ENCODE peak calls at places on chromosome 13, in eight cellular contexts. Q is psoas muscle, E is upper lobe of right lung, C is hippocampal formation, Y is omental fat pad, J is PC-9, H is posterior vena cava, L is HT1080. F is an unnamed sample.
A peak's percentile ranks its signal among the peaks of the same experiment; 100 is the strongest.

GRCh38 chr13:104024416-104025170 is 958.4 kb upstream of the SLC10A2 start:
- DNase-seq in Q (no peak), E (no peak), C (no peak), Y (no peak), J (no peak), H (no peak), L (peak; percentile 28), F (no peak)

GRCh38 chr13:51870616-51871015 is 8.8 kb downstream of the CCDC70 start:
- DNase-seq in Q (no peak), E (no peak), C (no peak), Y (no peak), J (no peak), H (no peak), L (no peak), F (no peak)

GRCh38 chr13:51797664-51798488 is 6.1 kb downstream of the DHRS12 start:
- DNase-seq in Q (no peak), E (no peak), C (no peak), Y (no peak), J (peak; percentile 66), H (no peak), L (peak; percentile 65), F (peak; percentile 42)

GRCh38 chr13:45961468-45961867 is 91.1 kb downstream of the ZC3H13 start:
- DNase-seq in Q (no peak), E (no peak), C (no peak), Y (no peak), J (no peak), H (no peak), L (no peak), F (no peak)

GRCh38 chr13:44668707-44669106 is 92.6 kb upstream of the TSC22D1 start:
- DNase-seq in Q (no peak), E (no peak), C (no peak), Y (no peak), J (no peak), H (no peak), L (no peak), F (no peak)

GRCh38 chr13:69769637-69770036 is 338.0 kb upstream of the ATXN8OS start:
- DNase-seq in Q (no peak), E (no peak), C (no peak), Y (no peak), J (no peak), H (no peak), L (no peak), F (no peak)

GRCh38 chr13:91601807-91602206 is 203.4 kb downstream of the GPC5 start:
- DNase-seq in Q (no peak), E (no peak), C (no peak), Y (no peak), J (no peak), H (no peak), L (no peak), F (no peak)

GRCh38 chr13:47117268-47117667 is 220.4 kb upstream of the HTR2A start:
- DNase-seq in Q (no peak), E (no peak), C (no peak), Y (no peak), J (no peak), H (no peak), L (peak; percentile 84), F (no peak)

GRCh38 chr13:77980592-77980991 is 62.0 kb upstream of the EDNRB start:
- DNase-seq in Q (no peak), E (no peak), C (no peak), Y (no peak), J (peak; percentile 14), H (no peak), L (peak; percentile 61), F (no peak)

GRCh38 chr13:95833713-95834112 is 156.8 kb downstream of the DNAJC3 start:
- DNase-seq in Q (no peak), E (no peak), C (no peak), Y (no peak), J (no peak), H (no peak), L (peak; percentile 42), F (peak; percentile 10)

GRCh38 chr13:96532804-96533203 is 442.9 kb downstream of the HS6ST3 start:
- DNase-seq in Q (no peak), E (no peak), C (no peak), Y (no peak), J (no peak), H (no peak), L (no peak), F (no peak)

GRCh38 chr13:46655727-46656180 is 102.8 kb downstream of the LRCH1 start:
- DNase-seq in Q (no peak), E (no peak), C (no peak), Y (no peak), J (peak; percentile 18), H (no peak), L (no peak), F (no peak)

GRCh38 chr13:52164989-52165388 is 5.6 kb upstream of the NEK3 start:
- DNase-seq in Q (no peak), E (no peak), C (peak; percentile 75), Y (no peak), J (no peak), H (no peak), L (no peak), F (no peak)